ENCODE peak calls at places on chromosome 3, in four cellular contexts. X is stimulated activated naive CD8-positive, alpha-beta T cell treated with anti-CD3 and anti-CD28 coated beads, Interleukin-15, Interleukin-2, amounts not matched to agents 100 U/mL and 50 U/mL, for 24 hours; I is stimulated activated CD4-positive, alpha-beta T cell treated with anti-CD3 and anti-CD28 coated beads, Interleukin-12 subunit alpha, Interleukin-12 subunit beta, amount 100 ng/mL, for 24 hours; W is WTC11. G is an unnamed sample.

GRCh38 chr3:192063570-192063969 is 602.6 kb downstream of the PYDC2 start:
- DNase-seq in X (no peak), W (peak; percentile 44), I (no peak), G (no peak)

GRCh38 chr3:193975072-193975535 is 160.8 kb upstream of the HES1 start:
- DNase-seq in X (no peak), W (peak; percentile 34), I (no peak), G (no peak)

GRCh38 chr3:64686446-64686908 is 1.3 kb downstream of the ADAMTS9 start:
- DNase-seq in W (peak; percentile 20), I (no peak), X (no peak), G (no peak)

GRCh38 chr3:195727596-195728195 is 6.9 kb downstream of the MUC20 start:
- DNase-seq in I (no peak), W (no peak), X (no peak), G (no peak)

GRCh38 chr3:187044206-187044605 is 95.1 kb downstream of the RPL39L start:
- DNase-seq in I (no peak), X (no peak), W (no peak), G (no peak)

GRCh38 chr3:181327349-181327748 is 337.8 kb upstream of the DNAJC19 start:
- DNase-seq in W (no peak), I (no peak), X (no peak), G (no peak)

GRCh38 chr3:58585005-58585786 is 8.0 kb upstream of the FAM107A start:
- DNase-seq in W (peak; percentile 90), X (peak; percentile 74), I (peak; percentile 24), G (peak; percentile 50)

GRCh38 chr3:98462901-98463300 is at the start of gene OR5K1:
- DNase-seq in X (no peak), I (no peak), W (no peak), G (no peak)

GRCh38 chr3:38916706-38917105 is 100.7 kb upstream of the SCN10A start:
- DNase-seq in I (no peak), X (no peak), W (no peak), G (no peak)

GRCh38 chr3:127706312-127706711 is 33.6 kb downstream of the ABTB1 start:
- DNase-seq in W (no peak), X (no peak), I (no peak), G (no peak)

GRCh38 chr3:67529915-67530314 is 124.5 kb downstream of the SUCLG2 start:
- DNase-seq in W (no peak), X (no peak), I (no peak), G (no peak)